ENCODE peak calls at places on chromosomes 7 and 10, in five cellular contexts. E, T, L, O and U are unnamed samples.

GRCh38 chr10:92005978-92006377 is 82.4 kb downstream of the BTAF1 start:
- DNase-seq in L (no peak), T (no peak), O (no peak), E (no peak), U (no peak)

GRCh38 chr10:96287392-96288105 is 16.2 kb upstream of the BLNK start:
- DNase-seq in E (no peak), O (peak), L (peak), T (no peak), U (no peak)

GRCh38 chr10:86073199-86073977 is 293.2 kb downstream of the GRID1 start:
- DNase-seq in T (no peak), O (no peak), E (no peak), L (no peak), U (no peak)

GRCh38 chr7:133481676-133482075 is 228.8 kb downstream of the EXOC4 start:
- DNase-seq in E (peak), L (no peak), T (peak), O (no peak), U (no peak)

GRCh38 chr10:114917927-114918672 is 19.9 kb upstream of the TRUB1 start:
- DNase-seq in O (peak), E (peak), T (no peak), L (no peak), U (no peak)

GRCh38 chr7:119720541-119720940 is 552.4 kb upstream of the KCND2 start:
- DNase-seq in O (no peak), E (peak), L (no peak), T (peak), U (no peak)

GRCh38 chr7:2626498-2627117 is 5.2 kb upstream of the TTYH3 start:
- DNase-seq in O (no peak), L (no peak), T (no peak), E (no peak), U (no peak)

GRCh38 chr7:55526770-55527169 is 45.5 kb downstream of the VOPP1 start:
- DNase-seq in T (no peak), L (no peak), E (no peak), O (no peak), U (no peak)

GRCh38 chr10:91700273-91700672 is 67.4 kb upstream of the PPP1R3C start:
- DNase-seq in L (no peak), E (no peak), T (no peak), O (no peak), U (no peak)

GRCh38 chr10:42519761-42520460 is 118.5 kb downstream of the ZNF33B start:
- DNase-seq in O (no peak), E (no peak), T (no peak), L (no peak), U (no peak)

GRCh38 chr7:39890411-39890810 is 59.6 kb upstream of the CDK13 start:
- DNase-seq in T (no peak), L (no peak), E (no peak), O (no peak), U (no peak)

GRCh38 chr7:24778543-24779282 is 21.4 kb upstream of the GSDME start:
- DNase-seq in T (peak), E (peak), O (no peak), L (no peak), U (no peak)

GRCh38 chr7:199465-200249 is 7.3 kb downstream of the FAM20C start:
- DNase-seq in L (no peak), O (no peak), T (no peak), E (no peak), U (no peak)

GRCh38 chr10:126448091-126448490 is 59.8 kb upstream of the ADAM12 start:
- DNase-seq in T (no peak), E (no peak), L (no peak), O (no peak), U (no peak)

GRCh38 chr10:81838950-81839349 is 36.0 kb upstream of the NRG3 start:
- DNase-seq in L (no peak), O (no peak), E (no peak), T (no peak), U (no peak)

GRCh38 chr10:77301305-77301730 is 336.3 kb downstream of the KCNMA1 start:
- DNase-seq in O (no peak), T (no peak), E (peak), L (no peak), U (no peak)